ENCODE peak calls at places on chromosomes 2 and 18, in ten cellular contexts. E, M, B, S, W, X, R, D, H and V are unnamed samples.

GRCh38 chr2:239871481-239872435 is 153.4 kb downstream of the NDUFA10 start:
- DNase-seq in E (peak), M (no peak), B (no peak), S (no peak), W (no peak), X (no peak), R (no peak), D (no peak), H (peak), V (no peak)

GRCh38 chr2:10061221-10061925 is 18.0 kb downstream of the KLF11 start:
- DNase-seq in E (no peak), M (peak), B (no peak), S (no peak), W (no peak), X (no peak), R (no peak), D (no peak), H (no peak), V (no peak)

GRCh38 chr2:156322681-156323211 is 9.8 kb downstream of the NR4A2 start:
- DNase-seq in E (peak), M (no peak), B (no peak), S (no peak), W (no peak), X (no peak), R (no peak), D (no peak), H (no peak), V (no peak)

GRCh38 chr2:230650585-230651137 is 62.0 kb upstream of the CAB39 start:
- DNase-seq in E (no peak), M (no peak), B (no peak), S (no peak), W (no peak), X (no peak), R (no peak), D (no peak), H (peak), V (no peak)

GRCh38 chr18:23719634-23720201 is 30.5 kb downstream of the LAMA3 start:
- DNase-seq in E (no peak), M (no peak), B (peak), S (peak), W (no peak), X (no peak), R (peak), D (no peak), H (no peak), V (peak)

GRCh38 chr2:112157472-112157871 is 19.3 kb downstream of the FBLN7 start:
- DNase-seq in E (no peak), M (no peak), B (no peak), S (no peak), W (no peak), X (no peak), R (no peak), D (no peak), H (no peak), V (no peak)

GRCh38 chr2:240143801-240144648 is 3.6 kb upstream of the OTOS start:
- DNase-seq in E (peak), M (peak), B (peak), S (peak), W (peak), X (peak), R (peak), D (peak), H (peak), V (no peak)

GRCh38 chr2:98586466-98587140 is 21.7 kb downstream of the COA5 start:
- DNase-seq in E (peak), M (no peak), B (no peak), S (no peak), W (no peak), X (no peak), R (no peak), D (no peak), H (no peak), V (no peak)

GRCh38 chr2:55431982-55432627 is 12.4 kb upstream of the CCDC88A start:
- DNase-seq in E (peak), M (no peak), B (peak), S (peak), W (no peak), X (no peak), R (peak), D (no peak), H (no peak), V (no peak)

GRCh38 chr18:48616484-48617255 is 77.8 kb downstream of the CTIF start:
- DNase-seq in E (no peak), M (peak), B (no peak), S (no peak), W (no peak), X (no peak), R (peak), D (no peak), H (no peak), V (no peak)

GRCh38 chr2:127053731-127054603 is 53.0 kb downstream of the BIN1 start:
- DNase-seq in E (no peak), M (peak), B (no peak), S (no peak), W (peak), X (no peak), R (no peak), D (peak), H (peak), V (no peak)

GRCh38 chr2:206282746-206283145 is 8.3 kb downstream of the ZDBF2 start:
- DNase-seq in E (no peak), M (no peak), B (no peak), S (no peak), W (no peak), X (no peak), R (no peak), D (no peak), H (no peak), V (no peak)

GRCh38 chr18:28689591-28689990 is 512.7 kb upstream of the CDH2 start:
- DNase-seq in E (no peak), M (no peak), B (no peak), S (peak), W (no peak), X (no peak), R (no peak), D (no peak), H (no peak), V (no peak)

GRCh38 chr2:172050506-172051125 is 34.7 kb upstream of the DLX1 start:
- DNase-seq in E (no peak), M (no peak), B (no peak), S (no peak), W (no peak), X (no peak), R (no peak), D (no peak), H (no peak), V (no peak)

GRCh38 chr2:10150436-10150835 is 27.9 kb downstream of the RRM2 start:
- DNase-seq in E (no peak), M (no peak), B (no peak), S (no peak), W (no peak), X (no peak), R (no peak), D (no peak), H (no peak), V (no peak)

GRCh38 chr18:37611623-37612279 is 46.2 kb upstream of the CELF4 start:
- DNase-seq in E (no peak), M (no peak), B (no peak), S (no peak), W (no peak), X (no peak), R (peak), D (no peak), H (no peak), V (no peak)

GRCh38 chr2:178770518-178770917 is 36.7 kb downstream of the TTN start:
- DNase-seq in E (no peak), M (no peak), B (no peak), S (no peak), W (no peak), X (no peak), R (no peak), D (no peak), H (no peak), V (no peak)

GRCh38 chr2:47249427-47249826 is 94.3 kb upstream of the STPG4 start:
- DNase-seq in E (no peak), M (no peak), B (no peak), S (peak), W (no peak), X (no peak), R (no peak), D (no peak), H (no peak), V (no peak)

GRCh38 chr2:63735931-63736820 is 105.5 kb upstream of the UGP2 start:
- DNase-seq in E (no peak), M (no peak), B (peak), S (peak), W (no peak), X (no peak), R (peak), D (no peak), H (no peak), V (peak)

GRCh38 chr2:63738019-63738418 is 103.7 kb upstream of the UGP2 start:
- DNase-seq in E (no peak), M (no peak), B (peak), S (no peak), W (no peak), X (no peak), R (no peak), D (no peak), H (no peak), V (no peak)

GRCh38 chr2:63735263-63735662 is 106.4 kb upstream of the UGP2 start:
- DNase-seq in E (no peak), M (no peak), B (peak), S (peak), W (no peak), X (no peak), R (no peak), D (no peak), H (no peak), V (no peak)

GRCh38 chr2:63734510-63734909 is 107.2 kb upstream of the UGP2 start:
- DNase-seq in E (no peak), M (no peak), B (peak), S (peak), W (no peak), X (no peak), R (no peak), D (no peak), H (no peak), V (no peak)

GRCh38 chr2:63737085-63737701 is 104.5 kb upstream of the UGP2 start:
- DNase-seq in E (no peak), M (peak), B (no peak), S (no peak), W (no peak), X (no peak), R (no peak), D (no peak), H (no peak), V (no peak)
- TF ChIP-seq CTCF in E (no peak), M (no peak), B (no peak), S (no peak), W (no peak), X (no peak), R (no peak), D (no peak), H (no peak), V (no peak)

GRCh38 chr2:4053769-4054493 is 350.6 kb downstream of the DCDC2C start:
- DNase-seq in E (no peak), M (no peak), B (no peak), S (no peak), W (no peak), X (no peak), R (no peak), D (no peak), H (no peak), V (no peak)
- TF ChIP-seq CTCF in E (no peak), M (peak), B (no peak), S (no peak), W (no peak), X (no peak), R (no peak), D (no peak), H (peak), V (no peak)

GRCh38 chr18:50051288-50051687 is 143.7 kb downstream of the MYO5B start:
- DNase-seq in E (no peak), M (no peak), B (no peak), S (no peak), W (no peak), X (no peak), R (peak), D (no peak), H (no peak), V (no peak)
- TF ChIP-seq CTCF in E (no peak), M (peak), B (no peak), S (peak), W (no peak), X (no peak), R (no peak), D (no peak), H (peak), V (peak)

GRCh38 chr2:719734-720133 is 42.5 kb upstream of the TMEM18 start:
- DNase-seq in E (no peak), M (no peak), B (no peak), S (no peak), W (no peak), X (no peak), R (no peak), D (no peak), H (no peak), V (no peak)
- TF ChIP-seq CTCF in E (no peak), M (no peak), B (no peak), S (no peak), W (no peak), X (no peak), R (no peak), D (no peak), H (no peak), V (no peak)

GRCh38 chr2:218010838-218011616 is 8.2 kb upstream of the TNS1 start:
- DNase-seq in E (no peak), M (no peak), B (no peak), S (no peak), W (no peak), X (peak), R (peak), D (no peak), H (no peak), V (no peak)

GRCh38 chr2:218011641-218012040 is 8.8 kb upstream of the TNS1 start:
- DNase-seq in E (no peak), M (no peak), B (no peak), S (no peak), W (no peak), X (no peak), R (no peak), D (no peak), H (no peak), V (no peak)

GRCh38 chr2:218009191-218010114 is 6.7 kb upstream of the TNS1 start:
- DNase-seq in E (no peak), M (no peak), B (no peak), S (no peak), W (no peak), X (no peak), R (no peak), D (no peak), H (no peak), V (no peak)

GRCh38 chr2:218008060-218009040 is 5.6 kb upstream of the TNS1 start:
- DNase-seq in E (no peak), M (no peak), B (peak), S (peak), W (no peak), X (no peak), R (peak), D (no peak), H (no peak), V (no peak)

GRCh38 chr2:218010116-218010837 is 7.5 kb upstream of the TNS1 start:
- DNase-seq in E (peak), M (no peak), B (peak), S (no peak), W (no peak), X (peak), R (peak), D (peak), H (peak), V (no peak)
- TF ChIP-seq CTCF in E (peak), M (peak), B (peak), S (peak), W (peak), X (peak), R (peak), D (peak), H (peak), V (peak)

GRCh38 chr2:174614261-174614660 is 16.7 kb upstream of the WIPF1 start:
- DNase-seq in E (no peak), M (no peak), B (peak), S (peak), W (no peak), X (no peak), R (peak), D (no peak), H (no peak), V (no peak)

GRCh38 chr2:174615951-174616436 is 18.4 kb upstream of the WIPF1 start:
- DNase-seq in E (no peak), M (no peak), B (peak), S (peak), W (no peak), X (no peak), R (peak), D (no peak), H (no peak), V (no peak)

GRCh38 chr2:174617713-174618112 is 20.1 kb upstream of the WIPF1 start:
- DNase-seq in E (no peak), M (no peak), B (no peak), S (no peak), W (no peak), X (no peak), R (no peak), D (no peak), H (no peak), V (no peak)

GRCh38 chr2:174618179-174618578 is 20.6 kb upstream of the WIPF1 start:
- DNase-seq in E (no peak), M (no peak), B (no peak), S (no peak), W (no peak), X (no peak), R (no peak), D (peak), H (no peak), V (no peak)

DNA sequence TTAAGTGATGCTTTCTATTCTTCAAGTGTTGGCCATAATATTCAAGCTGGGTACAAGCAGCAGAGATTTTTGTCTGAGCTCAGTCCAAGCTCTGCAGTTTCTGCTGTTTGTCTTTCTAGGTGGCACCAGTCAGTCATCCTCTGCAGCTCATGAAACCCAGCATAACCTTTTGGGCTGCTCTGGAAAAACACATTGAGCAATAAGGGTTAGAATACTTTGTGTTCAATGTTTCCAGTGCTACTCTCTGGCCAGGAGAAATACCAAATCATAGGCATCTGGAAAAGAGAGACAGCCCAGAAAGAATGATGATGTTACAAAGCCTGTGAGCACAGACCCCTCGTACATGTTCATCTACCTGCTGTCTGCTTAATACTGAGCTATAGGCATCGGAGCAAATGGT is 19.5 kb upstream of the WIPF1 start:
- DNase-seq in E (no peak), M (no peak), B (no peak), S (no peak), W (no peak), X (no peak), R (peak), D (no peak), H (no peak), V (no peak)
- TF ChIP-seq CTCF in E (no peak), M (peak), B (no peak), S (no peak), W (no peak), X (no peak), R (no peak), D (no peak), H (no peak), V (no peak)

GRCh38 chr2:52428224-52428623 is 1339.4 kb upstream of the CHAC2 start:
- DNase-seq in E (no peak), M (no peak), B (no peak), S (no peak), W (no peak), X (no peak), R (no peak), D (no peak), H (no peak), V (no peak)
- TF ChIP-seq CTCF in E (no peak), M (no peak), B (no peak), S (no peak), W (no peak), X (no peak), R (no peak), D (no peak), H (no peak), V (no peak)

GRCh38 chr2:16553222-16553621 is 112.4 kb downstream of the CYRIA start:
- DNase-seq in E (no peak), M (no peak), B (peak), S (peak), W (peak), X (no peak), R (peak), D (no peak), H (no peak), V (no peak)
- TF ChIP-seq CTCF in E (peak), M (peak), B (peak), S (peak), W (peak), X (peak), R (peak), D (peak), H (peak), V (peak)